ENCODE peak calls at places on chromosomes 2 and 18, in six cellular contexts. R, J, M, S, T and Q are unnamed samples.

GRCh38 chr2:218993345-218994315 is at the start of gene CRYBA2:
- DNase-seq in R (no peak), J (peak), M (peak), S (no peak), T (no peak), Q (no peak)

GRCh38 chr2:88654714-88655113 is 27.4 kb upstream of the EIF2AK3 start:
- DNase-seq in R (no peak), J (no peak), M (no peak), S (no peak), T (no peak), Q (no peak)

GRCh38 chr18:77702686-77703085 is 453.0 kb downstream of the GALR1 start:
- DNase-seq in R (no peak), J (peak), M (no peak), S (no peak), T (peak), Q (no peak)

GRCh38 chr2:219286436-219287115 is 7.4 kb downstream of the DNAJB2 start:
- DNase-seq in R (no peak), J (no peak), M (no peak), S (no peak), T (no peak), Q (no peak)

GRCh38 chr2:26927221-26927620 is 43.2 kb upstream of the MAPRE3 start:
- DNase-seq in R (no peak), J (no peak), M (no peak), S (no peak), T (no peak), Q (no peak)

GRCh38 chr2:205411558-205411957 is 270.7 kb upstream of the NRP2 start:
- DNase-seq in R (no peak), J (no peak), M (no peak), S (no peak), T (no peak), Q (no peak)

GRCh38 chr2:203688798-203689197 is 17.6 kb upstream of the CD28 start:
- DNase-seq in R (no peak), J (no peak), M (no peak), S (no peak), T (no peak), Q (peak)

GRCh38 chr2:23366720-23367119 is 18.3 kb upstream of the KLHL29 start:
- DNase-seq in R (no peak), J (no peak), M (no peak), S (no peak), T (no peak), Q (no peak)

GRCh38 chr18:27995770-27996502 is 181.0 kb downstream of the CDH2 start:
- DNase-seq in R (no peak), J (no peak), M (no peak), S (no peak), T (no peak), Q (no peak)

GRCh38 chr2:199471443-199472057 is 13.8 kb upstream of the SATB2 start:
- DNase-seq in R (no peak), J (peak), M (peak), S (no peak), T (peak), Q (no peak)

GRCh38 chr2:84991404-84992151 is 20.6 kb downstream of the KCMF1 start:
- DNase-seq in R (no peak), J (no peak), M (no peak), S (no peak), T (no peak), Q (no peak)

GRCh38 chr2:69625078-69625788 is 18.3 kb downstream of the AAK1 start:
- DNase-seq in R (no peak), J (no peak), M (peak), S (no peak), T (peak), Q (no peak)

GRCh38 chr2:58039170-58039611 is 7.4 kb upstream of the VRK2 start:
- DNase-seq in R (no peak), J (no peak), M (peak), S (no peak), T (no peak), Q (no peak)

GRCh38 chr2:117794668-117795067 is 19.8 kb upstream of the DDX18 start:
- DNase-seq in R (no peak), J (no peak), M (no peak), S (no peak), T (no peak), Q (no peak)

GRCh38 chr2:149767516-149767974 is 180.0 kb upstream of the MMADHC start:
- DNase-seq in R (no peak), J (no peak), M (no peak), S (no peak), T (no peak), Q (no peak)

GRCh38 chr18:60383865-60384264 is 11.3 kb upstream of the MC4R start:
- DNase-seq in R (no peak), J (no peak), M (no peak), S (no peak), T (no peak), Q (no peak)

GRCh38 chr2:125561302-125561701 is 1094.7 kb upstream of the GYPC start:
- DNase-seq in R (no peak), J (no peak), M (no peak), S (no peak), T (no peak), Q (no peak)

GRCh38 chr2:3651686-3652516 is 6.1 kb upstream of the ALLC start:
- DNase-seq in R (no peak), J (peak), M (no peak), S (peak), T (peak), Q (peak)

GRCh38 chr2:167134381-167135072 is 246.2 kb downstream of the XIRP2 start:
- DNase-seq in R (no peak), J (no peak), M (no peak), S (no peak), T (peak), Q (no peak)

GRCh38 chr18:7645756-7646155 is 78.6 kb downstream of the PTPRM start:
- DNase-seq in R (no peak), J (no peak), M (no peak), S (no peak), T (no peak), Q (no peak)

GRCh38 chr18:10051877-10052631 is 138.2 kb downstream of the VAPA start:
- DNase-seq in R (no peak), J (no peak), M (no peak), S (no peak), T (peak), Q (no peak)

DNA sequence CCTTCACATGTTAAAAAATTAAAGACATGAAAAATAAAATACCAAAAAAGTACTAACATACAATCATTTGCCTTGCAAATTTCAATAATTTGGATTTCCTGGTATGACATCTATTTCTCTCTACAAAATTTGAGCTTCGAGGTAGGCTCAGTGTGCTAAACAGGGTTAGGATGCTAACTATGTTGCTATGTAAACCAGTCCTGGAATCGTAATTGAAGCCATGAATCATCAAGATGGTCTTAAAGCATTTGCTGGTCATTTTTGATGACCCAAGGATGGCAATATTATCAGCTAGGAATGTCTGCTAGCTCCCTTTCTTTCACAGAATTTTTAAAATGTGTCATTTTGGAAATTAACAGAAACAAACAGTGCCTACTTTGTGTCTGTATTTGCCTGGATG is 107.9 kb upstream of the TTC39C start:
- DNase-seq in R (no peak), J (no peak), M (no peak), S (no peak), T (no peak), Q (no peak)
- TF ChIP-seq ATF3 in R (no peak), J (no peak), M (no peak), S (no peak), T (no peak), Q (no peak)

GRCh38 chr2:51526766-51527165 is 494.8 kb upstream of the NRXN1 start:
- DNase-seq in R (no peak), J (no peak), M (no peak), S (no peak), T (no peak), Q (no peak)
- TF ChIP-seq ATF3 in R (no peak), J (no peak), M (no peak), S (no peak), T (no peak), Q (no peak)

DNA sequence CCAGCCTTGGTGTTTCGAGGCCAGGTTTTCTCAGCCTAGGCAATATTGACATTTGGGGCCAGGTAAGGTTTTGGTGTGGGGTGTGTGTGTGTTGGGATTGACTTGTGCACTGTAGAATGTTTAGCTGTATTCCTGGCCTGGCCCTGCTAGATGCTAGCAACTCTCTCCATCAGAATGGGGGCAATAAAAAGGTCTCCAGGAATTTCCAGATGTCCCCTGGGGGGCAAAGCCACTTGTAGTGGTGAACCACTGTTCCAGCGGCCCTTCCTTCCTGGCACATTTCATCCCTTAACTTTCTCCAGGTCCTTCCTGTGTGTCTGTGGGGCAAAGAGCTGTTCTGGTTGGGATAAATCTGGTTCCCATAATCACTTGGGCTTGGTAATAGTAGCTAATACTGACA is 12.0 kb downstream of the LIPG start:
- DNase-seq in R (no peak), J (no peak), M (no peak), S (no peak), T (no peak), Q (no peak)
- TF ChIP-seq ATF3 in R (no peak), J (no peak), M (no peak), S (no peak), T (no peak), Q (no peak)

GRCh38 chr2:238326801-238327365 is 6.6 kb downstream of the TRAF3IP1 start:
- DNase-seq in R (no peak), J (no peak), M (no peak), S (no peak), T (no peak), Q (no peak)
- TF ChIP-seq ATF3 in R (no peak), J (no peak), M (no peak), S (no peak), T (no peak), Q (no peak)